ENCODE peak calls at places on chromosomes 3 and 15, in seven cellular contexts. T is suprapubic skin, K is SK-N-SH, I is hepatocyte, F is A673, D is transverse colon, L is PC-3. M is an unnamed sample.

GRCh38 chr3:18499256-18499655 is 74.1 kb upstream of the SATB1 start:
- DNase-seq in T (no peak), K (no peak), I (no peak), F (no peak), D (no peak), L (no peak), M (no peak)

GRCh38 chr3:119637679-119638525 is 22.5 kb downstream of the POPDC2 start:
- DNase-seq in T (peak; percentile 34), K (peak; percentile 45), I (peak; percentile 22), F (peak; percentile 24), D (no peak), L (peak; percentile 90), M (no peak)

GRCh38 chr3:47420511-47421484 is 40.0 kb downstream of the PTPN23 start:
- DNase-seq in T (peak; percentile 96), K (peak; percentile 90), I (peak; percentile 91), F (peak; percentile 87), D (peak; percentile 93), L (peak; percentile 96), M (peak; percentile 91)

GRCh38 chr15:50764331-50765201 is 940 bp downstream of the SPPL2A start:
- DNase-seq in T (no peak), K (peak; percentile 23), I (no peak), F (no peak), D (no peak), L (peak; percentile 2), M (no peak)

GRCh38 chr3:150094150-150094932 is 123.6 kb upstream of the PFN2 start:
- DNase-seq in T (no peak), K (no peak), I (no peak), F (no peak), D (no peak), L (peak; percentile 92), M (no peak)

GRCh38 chr3:137079572-137079971 is 121.8 kb downstream of the IL20RB start:
- DNase-seq in T (no peak), K (no peak), I (no peak), F (no peak), D (no peak), L (no peak), M (no peak)

GRCh38 chr3:141482250-141482937 is 4.4 kb upstream of the RASA2 start:
- DNase-seq in T (no peak), K (no peak), I (no peak), F (peak; percentile 50), D (no peak), L (peak; percentile 73), M (peak; percentile 78)

GRCh38 chr3:54374214-54374855 is 252.0 kb downstream of the CACNA2D3 start:
- DNase-seq in T (no peak), K (peak; percentile 23), I (peak; percentile 53), F (no peak), D (peak; percentile 41), L (no peak), M (no peak)

GRCh38 chr3:23202921-23203650 is at the start of gene UBE2E2:
- DNase-seq in T (peak; percentile 84), K (peak; percentile 97), I (peak; percentile 90), F (peak; percentile 60), D (peak; percentile 73), L (peak; percentile 82), M (peak; percentile 75)

GRCh38 chr3:183537295-183537730 is 18.2 kb downstream of the KLHL6 start:
- DNase-seq in T (no peak), K (no peak), I (no peak), F (no peak), D (no peak), L (no peak), M (no peak)

GRCh38 chr15:59678620-59679019 is 10.5 kb downstream of the BNIP2 start:
- DNase-seq in T (no peak), K (no peak), I (no peak), F (no peak), D (no peak), L (no peak), M (no peak)

GRCh38 chr15:92893200-92893599 is 6.9 kb upstream of the CHD2 start:
- DNase-seq in T (no peak), K (no peak), I (no peak), F (no peak), D (no peak), L (no peak), M (no peak)

GRCh38 chr3:124658270-124658669 is 72.0 kb upstream of the UMPS start:
- DNase-seq in T (no peak), K (no peak), I (no peak), F (no peak), D (no peak), L (no peak), M (no peak)

DNA sequence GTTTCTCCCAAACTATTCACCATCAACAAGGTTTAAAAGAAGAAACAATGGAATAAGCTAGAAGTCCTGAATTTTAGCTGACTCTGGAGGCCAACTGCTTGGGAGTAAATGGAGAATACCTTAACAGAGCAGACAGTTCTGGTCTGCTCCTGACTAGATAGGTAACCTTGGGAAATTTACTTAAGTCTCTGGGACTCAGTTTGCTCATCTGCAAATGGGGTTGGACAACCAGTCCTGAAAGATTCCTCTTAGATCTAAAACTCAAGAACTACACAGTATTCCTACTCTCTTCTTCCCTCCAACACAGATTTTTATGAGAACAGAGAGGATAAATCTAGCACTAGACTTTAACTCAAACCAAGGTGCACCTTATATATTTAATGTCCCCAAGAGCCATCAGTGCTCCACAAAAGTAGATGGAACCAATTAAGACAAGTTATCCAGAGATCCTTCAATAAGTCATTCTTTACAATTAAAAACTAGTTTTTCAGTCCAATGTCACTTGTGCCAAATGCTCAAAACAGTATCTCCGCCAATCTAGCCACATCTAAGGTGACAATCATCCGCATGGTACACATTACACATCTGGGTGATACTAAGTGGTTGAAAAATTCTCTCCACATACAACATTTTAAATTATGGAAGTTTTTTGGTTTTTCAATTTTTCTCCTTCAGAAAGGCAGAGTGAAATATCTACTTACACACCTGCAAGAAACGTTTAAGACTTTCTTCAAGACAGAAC is 1.5 kb downstream of the RHOA start:
- DNase-seq in T (no peak), K (no peak), I (no peak), F (no peak), D (no peak), L (no peak), M (no peak)
- H3K4me1 ChIP-seq in T (peaks cover 66% of the 10 kb centered on the region), K (peaks cover 19% of the 10 kb centered on the region), I (peaks cover 25% of the 10 kb centered on the region), F (no peaks in the 10 kb centered on the region), D (peaks cover 51% of the 10 kb centered on the region), L (peaks cover 28% of the 10 kb centered on the region), M (peaks cover 23% of the 10 kb centered on the region)

DNA sequence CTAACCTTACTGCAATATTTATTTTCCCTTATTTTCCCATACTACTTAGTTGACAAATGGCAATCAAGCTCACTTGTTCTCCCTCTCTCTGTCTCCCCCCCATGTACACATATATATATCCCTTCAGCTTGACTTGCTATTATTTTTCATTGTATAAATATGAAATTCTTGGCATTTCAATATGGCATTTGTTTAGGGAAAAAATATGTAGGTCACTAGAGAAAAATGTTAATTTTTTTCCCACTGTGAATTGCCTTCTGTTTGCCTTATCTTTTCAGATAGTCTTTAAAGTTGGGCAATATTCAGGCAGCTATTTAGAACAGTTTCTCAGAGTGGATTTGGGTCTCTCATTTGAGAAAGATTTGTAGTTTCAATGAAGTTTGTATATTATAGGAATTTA is 62.8 kb upstream of the UTS2B start:
- DNase-seq in T (no peak), K (no peak), I (no peak), F (no peak), D (no peak), L (no peak), M (no peak)
- H3K36me3 ChIP-seq in T (peaks cover 56% of the 10 kb centered on the region), K (peaks cover 57% of the 10 kb centered on the region), I (no peaks in the 10 kb centered on the region), F (peaks cover 4% of the 10 kb centered on the region), D (peaks cover 14% of the 10 kb centered on the region), L (peaks cover 21% of the 10 kb centered on the region), M (no peaks in the 10 kb centered on the region)

GRCh38 chr3:10774825-10775224 is 41.2 kb upstream of the SLC6A11 start:
- DNase-seq in T (no peak), K (no peak), I (no peak), F (no peak), D (no peak), L (no peak), M (no peak)
- H3K4me1 ChIP-seq in T (no peaks in the 10 kb centered on the region), K (peaks cover 3% of the 10 kb centered on the region), I (no peaks in the 10 kb centered on the region), F (no peaks in the 10 kb centered on the region), D (no peaks in the 10 kb centered on the region), L (peaks cover 19% of the 10 kb centered on the region), M (no peaks in the 10 kb centered on the region)

GRCh38 chr3:58534592-58535494 is 2.1 kb downstream of the ACOX2 start:
- DNase-seq in T (no peak), K (no peak), I (no peak), F (no peak), D (no peak), L (no peak), M (no peak)

GRCh38 chr3:58531956-58532355 is 5.0 kb downstream of the ACOX2 start:
- DNase-seq in T (no peak), K (no peak), I (no peak), F (peak; percentile 18), D (no peak), L (peak; percentile 55), M (no peak)

GRCh38 chr3:58531555-58531954 is 5.4 kb downstream of the ACOX2 start:
- DNase-seq in T (no peak), K (no peak), I (no peak), F (no peak), D (peak; percentile 37), L (no peak), M (no peak)

GRCh38 chr3:58530354-58530865 is 6.6 kb downstream of the ACOX2 start:
- DNase-seq in T (no peak), K (no peak), I (no peak), F (no peak), D (no peak), L (no peak), M (no peak)

GRCh38 chr3:58532794-58533220 is 4.2 kb downstream of the ACOX2 start:
- DNase-seq in T (no peak), K (peak; percentile 89), I (peak; percentile 89), F (peak; percentile 65), D (peak; percentile 77), L (peak; percentile 90), M (peak; percentile 81)
- H3K36me3 ChIP-seq in T (peaks cover 4% of the 10 kb centered on the region), K (no peaks in the 10 kb centered on the region), I (no peaks in the 10 kb centered on the region), F (no peaks in the 10 kb centered on the region), D (no peaks in the 10 kb centered on the region), L (no peaks in the 10 kb centered on the region), M (peaks cover 1% of the 10 kb centered on the region)

DNA sequence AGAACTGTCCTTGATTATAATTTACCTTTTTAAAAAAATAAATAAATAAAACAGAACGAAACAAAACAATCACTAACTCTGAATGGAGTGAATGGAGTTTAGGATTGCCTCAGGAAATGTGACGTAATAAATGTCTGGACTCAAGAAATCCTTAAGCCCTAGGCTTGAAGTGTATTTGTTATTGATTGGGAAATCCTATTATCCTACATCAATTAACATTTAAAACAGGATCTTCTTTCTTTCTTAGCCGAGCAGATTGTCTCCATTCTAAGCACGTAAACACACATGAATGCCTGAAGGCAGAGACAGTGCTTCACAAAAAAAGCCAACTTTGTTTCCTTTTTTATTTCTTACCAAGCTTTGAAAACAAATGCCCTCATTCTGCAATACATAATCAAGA is 33.4 kb downstream of the KAT2B start:
- DNase-seq in T (no peak), K (no peak), I (no peak), F (peak; percentile 25), D (no peak), L (no peak), M (no peak)
- H3K4me1 ChIP-seq in T (peaks cover 14% of the 10 kb centered on the region), K (no peaks in the 10 kb centered on the region), I (no peaks in the 10 kb centered on the region), F (no peaks in the 10 kb centered on the region), D (no peaks in the 10 kb centered on the region), L (peaks cover 9% of the 10 kb centered on the region), M (peaks cover 5% of the 10 kb centered on the region)

GRCh38 chr3:176097036-176097435 is 1100.2 kb downstream of the TBL1XR1 start:
- DNase-seq in T (no peak), K (no peak), I (no peak), F (no peak), D (no peak), L (no peak), M (peak; percentile 39)
- H3K36me3 ChIP-seq in T (no peaks in the 10 kb centered on the region), K (no peaks in the 10 kb centered on the region), I (no peaks in the 10 kb centered on the region), F (no peaks in the 10 kb centered on the region), D (no peaks in the 10 kb centered on the region), L (no peaks in the 10 kb centered on the region), M (no peaks in the 10 kb centered on the region)

GRCh38 chr3:122231781-122232180 is 48.3 kb downstream of the CASR start:
- DNase-seq in T (no peak), K (no peak), I (no peak), F (no peak), D (no peak), L (no peak), M (no peak)
- H3K4me1 ChIP-seq in T (no peaks in the 10 kb centered on the region), K (no peaks in the 10 kb centered on the region), I (no peaks in the 10 kb centered on the region), F (no peaks in the 10 kb centered on the region), D (no peaks in the 10 kb centered on the region), L (no peaks in the 10 kb centered on the region), M (no peaks in the 10 kb centered on the region)